ENCODE peak calls at places on chromosomes 4 and X, in ten cellular contexts. I is activated naive CD4-positive, alpha-beta T cell treated with anti-CD3 and anti-CD28 coated beads, Interleukin-2, amount 50 U/mL, for 72 hours; V is Right ventricle myocardium superior; P is COLO829; B is CD4-positive, alpha-beta T cell; M is NCI-H1930; W is natural killer cell; A is GM10248; H is upper lobe of left lung; Q is nephron progenitor cell. G is an unnamed sample.

GRCh38 chr4:121551881-121552280 is 144.9 kb downstream of the ANXA5 start:
- DNase-seq in I (no peak), V (no peak), P (peak), B (no peak), M (no peak), W (no peak), A (no peak), H (no peak), Q (no peak), G (no peak)

GRCh38 chrX:40952855-40953254 is 132.4 kb upstream of the USP9X start:
- DNase-seq in I (no peak), V (no peak), P (no peak), B (no peak), M (no peak), W (no peak), A (peak), H (no peak), Q (no peak), G (no peak)

GRCh38 chrX:40171513-40172168 is 73.9 kb upstream of the BCOR start:
- DNase-seq in I (no peak), V (peak), P (no peak), B (no peak), M (no peak), W (no peak), A (peak), H (no peak), Q (peak), G (no peak)

GRCh38 chr4:2255501-2256155 is 6.3 kb downstream of the MXD4 start:
- DNase-seq in I (no peak), V (peak), P (no peak), B (no peak), M (no peak), W (peak), A (no peak), H (peak), Q (no peak), G (peak)

GRCh38 chr4:98568896-98569663 is 89.3 kb downstream of the TSPAN5 start:
- DNase-seq in I (no peak), V (no peak), P (no peak), B (no peak), M (no peak), W (no peak), A (no peak), H (no peak), Q (no peak), G (no peak)

GRCh38 chrX:39750798-39751197 is 347.0 kb downstream of the BCOR start:
- DNase-seq in I (no peak), V (no peak), P (no peak), B (no peak), M (no peak), W (no peak), A (no peak), H (no peak), Q (no peak), G (no peak)

GRCh38 chr4:161260819-161261218 is 903.0 kb downstream of the FSTL5 start:
- DNase-seq in I (no peak), V (no peak), P (no peak), B (no peak), M (no peak), W (no peak), A (no peak), H (no peak), Q (no peak), G (no peak)

GRCh38 chr4:157221895-157222763 is 1.6 kb downstream of the GRIA2 start:
- DNase-seq in I (no peak), V (no peak), P (no peak), B (no peak), M (peak), W (no peak), A (no peak), H (no peak), Q (peak), G (no peak)

GRCh38 chr4:156677136-156677535 is 294.5 kb downstream of the PDGFC start:
- DNase-seq in I (no peak), V (no peak), P (peak), B (no peak), M (no peak), W (no peak), A (peak), H (no peak), Q (peak), G (no peak)

GRCh38 chr4:25020240-25020639 is 10.5 kb downstream of the LGI2 start:
- DNase-seq in I (no peak), V (no peak), P (no peak), B (no peak), M (no peak), W (no peak), A (no peak), H (no peak), Q (no peak), G (no peak)

GRCh38 chrX:23952984-23953907 is 45.4 kb downstream of the CXorf58 start:
- DNase-seq in I (peak), V (no peak), P (no peak), B (peak), M (no peak), W (peak), A (peak), H (peak), Q (no peak), G (peak)

GRCh38 chr4:176883681-176884418 is 91.1 kb upstream of the VEGFC start:
- DNase-seq in I (no peak), V (no peak), P (no peak), B (no peak), M (no peak), W (no peak), A (no peak), H (no peak), Q (no peak), G (no peak)

G was measured in CD8-positive, alpha-beta memory T cell.